ENCODE peak calls at places on chromosomes 2 and 18, in four cellular contexts. Q, J, N and R are unnamed samples.

GRCh38 chr2:236168110-236169067 is at the start of gene GBX2:
- DNase-seq in Q (no peak), J (no peak), N (peak), R (no peak)

GRCh38 chr2:56347881-56348280 is 164.1 kb downstream of the CCDC85A start:
- DNase-seq in Q (no peak), J (no peak), N (no peak), R (no peak)

GRCh38 chr2:237383991-237384671 is 29.8 kb downstream of the COL6A3 start:
- DNase-seq in Q (no peak), J (no peak), N (no peak), R (no peak)

GRCh38 chr2:149915151-149915550 is 327.6 kb upstream of the MMADHC start:
- DNase-seq in Q (no peak), J (no peak), N (no peak), R (no peak)

GRCh38 chr18:21265971-21266673 is 24.1 kb downstream of the GREB1L start:
- DNase-seq in Q (no peak), J (no peak), N (no peak), R (no peak)

GRCh38 chr2:48209214-48209885 is 303.1 kb upstream of the FBXO11 start:
- DNase-seq in Q (no peak), J (no peak), N (no peak), R (no peak)

GRCh38 chr18:33157893-33158292 is 282.6 kb downstream of the CCDC178 start:
- DNase-seq in Q (no peak), J (no peak), N (no peak), R (no peak)

GRCh38 chr2:143402462-143402861 is 273.2 kb downstream of the ARHGAP15 start:
- DNase-seq in Q (no peak), J (no peak), N (no peak), R (no peak)

GRCh38 chr2:8643238-8643995 is 38.4 kb upstream of the ID2 start:
- DNase-seq in Q (no peak), J (no peak), N (no peak), R (no peak)

GRCh38 chr2:53519925-53520629 is 247.5 kb upstream of the CHAC2 start:
- DNase-seq in Q (no peak), J (no peak), N (no peak), R (no peak)

GRCh38 chr2:124778076-124778475 is 753.0 kb downstream of the CNTNAP5 start:
- DNase-seq in Q (no peak), J (no peak), N (no peak), R (no peak)

GRCh38 chr2:174485763-174486613 is 841 bp downstream of the GPR155 start:
- DNase-seq in Q (no peak), J (no peak), N (no peak), R (no peak)

GRCh38 chr2:166895243-166895642 is 7.0 kb downstream of the XIRP2 start:
- DNase-seq in Q (no peak), J (no peak), N (no peak), R (no peak)

GRCh38 chr2:152468832-152469692 is 134.1 kb downstream of the FMNL2 start:
- DNase-seq in Q (peak), J (no peak), N (peak), R (no peak)

GRCh38 chr18:35030234-35030989 is 10.8 kb upstream of the MAPRE2 start:
- DNase-seq in Q (no peak), J (no peak), N (no peak), R (no peak)

GRCh38 chr2:168456526-168457176 is 579 bp downstream of the CERS6 start:
- DNase-seq in Q (no peak), J (peak), N (peak), R (no peak)

GRCh38 chr2:75162897-75163296 is 36.4 kb downstream of the TACR1 start:
- DNase-seq in Q (peak), J (no peak), N (no peak), R (no peak)

GRCh38 chr18:75836516-75836915 is 409.0 kb upstream of the SMIM21 start:
- DNase-seq in Q (no peak), J (no peak), N (no peak), R (no peak)

GRCh38 chr2:53188846-53189245 is 578.8 kb upstream of the CHAC2 start:
- DNase-seq in Q (no peak), J (no peak), N (no peak), R (no peak)

GRCh38 chr2:236600892-236601291 is 31.3 kb downstream of the ACKR3 start:
- DNase-seq in Q (no peak), J (no peak), N (no peak), R (no peak)

GRCh38 chr2:227817940-227818568 is 4.4 kb downstream of the CCL20 start:
- DNase-seq in Q (peak), J (peak), N (no peak), R (peak)

GRCh38 chr2:176562359-176563043 is 293.3 kb downstream of the MTX2 start:
- DNase-seq in Q (no peak), J (no peak), N (no peak), R (no peak)

GRCh38 chr2:148876190-148876588 is 1.2 kb downstream of the KIF5C start:
- DNase-seq in Q (no peak), J (no peak), N (peak), R (peak)

GRCh38 chr18:64692826-64693225 is 543.9 kb upstream of the LINC00305 start:
- DNase-seq in Q (no peak), J (no peak), N (no peak), R (no peak)

DNA sequence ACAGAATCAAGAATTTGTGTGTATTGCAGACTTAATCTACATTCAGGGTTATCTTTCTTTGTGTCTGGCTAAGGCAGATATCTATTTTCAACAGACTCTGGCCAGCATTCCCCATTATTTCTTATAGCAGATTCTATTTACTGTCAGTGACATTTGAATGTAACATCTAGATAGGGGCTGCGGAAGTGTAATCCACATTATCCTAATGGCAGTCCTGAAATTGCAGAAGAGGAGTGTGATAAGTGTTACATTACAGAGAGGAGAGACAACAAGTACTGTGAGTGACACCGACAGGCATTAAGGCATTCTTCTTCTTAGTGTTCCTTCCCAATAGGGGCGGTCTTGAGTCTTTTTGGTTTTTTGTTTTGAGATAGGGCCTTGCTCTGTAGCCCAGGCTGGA is 598.2 kb upstream of the NXPH2 start:
- DNase-seq in Q (no peak), J (no peak), N (no peak), R (no peak)
- H3K4me3 ChIP-seq in Q (no peak), J (no peak), N (no peak), R (no peak)

DNA sequence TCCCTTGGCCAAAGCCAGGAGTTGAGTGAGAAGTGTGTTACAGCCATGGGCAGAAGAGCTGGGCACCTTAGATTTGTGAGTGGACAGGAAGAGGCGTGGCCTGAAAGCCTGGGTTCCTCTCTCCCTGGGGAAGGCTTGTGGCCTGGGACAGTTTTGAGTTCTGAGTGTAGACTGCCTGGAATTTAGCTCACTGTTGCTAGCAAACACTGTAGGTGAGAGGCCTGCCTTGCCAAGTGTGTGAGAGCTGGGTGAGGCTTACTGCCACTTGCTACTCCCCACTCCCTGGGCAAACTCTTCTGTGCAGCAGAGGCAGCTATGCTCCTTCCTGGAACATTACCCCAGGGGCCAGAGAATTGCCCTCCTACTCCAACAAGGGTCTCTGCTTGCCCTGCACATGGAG is 150.0 kb upstream of the GALNT5 start:
- DNase-seq in Q (no peak), J (no peak), N (no peak), R (no peak)
- TF ChIP-seq SUZ12 in Q (no peak), J (no peak), N (no peak), R (no peak)

GRCh38 chr18:48136544-48137353 is 206.3 kb upstream of the SMAD2 start:
- DNase-seq in Q (no peak), J (no peak), N (peak), R (no peak)

GRCh38 chr18:48136051-48136543 is 205.6 kb upstream of the SMAD2 start:
- DNase-seq in Q (no peak), J (no peak), N (no peak), R (no peak)

GRCh38 chr18:48138660-48139426 is 208.4 kb upstream of the SMAD2 start:
- DNase-seq in Q (no peak), J (no peak), N (no peak), R (no peak)

GRCh38 chr18:48138211-48138610 is 207.8 kb upstream of the SMAD2 start:
- DNase-seq in Q (no peak), J (no peak), N (no peak), R (no peak)

DNA sequence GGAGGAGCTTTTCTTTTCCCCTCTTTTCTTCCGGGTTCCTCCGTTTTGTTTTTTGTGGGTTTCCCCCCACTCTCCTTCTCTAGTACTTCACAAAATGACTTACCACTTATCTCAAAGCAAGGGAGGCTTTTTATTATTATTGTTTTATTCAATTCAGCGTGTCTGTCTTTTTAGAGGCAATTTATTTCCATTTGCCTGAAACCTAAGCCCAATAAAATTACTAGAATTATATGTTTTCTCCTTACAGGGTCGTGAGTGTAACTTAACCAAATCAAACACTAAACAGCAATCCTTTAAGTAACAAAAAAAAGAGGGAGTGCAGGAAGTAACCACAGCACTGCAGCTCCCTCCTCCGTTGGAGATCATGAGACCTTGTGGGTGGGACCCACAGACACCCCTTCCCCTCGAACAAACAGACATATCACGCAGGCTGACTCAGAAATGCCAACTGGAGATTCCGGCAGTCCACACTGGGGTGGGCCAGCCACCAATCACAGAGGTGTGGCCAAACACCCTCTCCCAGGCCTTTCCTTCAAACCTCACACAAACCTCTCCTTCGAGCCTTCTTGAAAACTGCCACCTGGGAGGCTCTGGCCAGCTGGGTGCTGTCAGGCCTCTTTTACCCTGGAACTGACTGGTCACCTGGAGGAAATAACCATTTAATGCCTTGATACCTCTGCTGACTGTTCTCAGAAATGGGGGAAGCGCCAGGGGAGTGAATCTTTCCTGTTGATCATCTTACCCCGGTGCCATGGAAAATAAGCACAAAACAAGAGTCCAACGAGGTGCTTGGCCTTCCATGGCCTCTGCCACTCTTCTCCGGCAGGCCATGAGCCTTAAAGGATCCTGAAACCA is 207.1 kb upstream of the SMAD2 start:
- DNase-seq in Q (no peak), J (no peak), N (no peak), R (no peak)
- H3K4me3 ChIP-seq in Q (no peak), J (no peak), N (peak), R (peak)

GRCh38 chr2:98948956-98949739 is 13.1 kb upstream of the CRACDL start:
- DNase-seq in Q (no peak), J (no peak), N (no peak), R (no peak)

GRCh38 chr2:98940102-98940501 is 4.1 kb upstream of the CRACDL start:
- DNase-seq in Q (no peak), J (peak), N (no peak), R (no peak)

GRCh38 chr2:98946875-98947274 is 10.8 kb upstream of the CRACDL start:
- DNase-seq in Q (no peak), J (no peak), N (no peak), R (no peak)

DNA sequence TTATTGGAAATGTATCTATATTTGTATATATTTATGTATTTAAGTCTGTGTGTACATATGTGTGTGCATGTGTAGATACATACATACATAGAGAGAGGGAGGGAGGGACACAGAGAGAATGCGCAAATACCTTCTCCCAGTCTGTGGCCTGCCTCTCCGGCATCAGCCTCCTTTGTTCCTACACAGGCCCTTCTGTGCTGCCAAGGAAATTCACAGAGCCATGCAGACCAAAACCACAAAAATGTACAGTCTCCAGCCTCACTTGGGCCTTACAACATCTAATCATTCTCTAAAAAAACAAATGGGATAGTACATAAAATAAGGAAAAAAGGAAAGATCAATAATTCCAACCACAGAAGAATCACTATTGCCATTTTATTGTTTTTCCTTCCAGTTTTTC is 8.8 kb upstream of the CRACDL start:
- DNase-seq in Q (no peak), J (no peak), N (no peak), R (no peak)
- TF ChIP-seq SUZ12 in Q (no peak), J (no peak), N (no peak), R (no peak)

GRCh38 chr2:674319-674985 is 2.8 kb downstream of the TMEM18 start:
- DNase-seq in Q (no peak), J (no peak), N (no peak), R (no peak)
- H3K4me3 ChIP-seq in Q (no peak), J (no peak), N (no peak), R (no peak)

GRCh38 chr18:55582325-55582724 is 5.7 kb downstream of the TCF4 start:
- DNase-seq in Q (no peak), J (no peak), N (no peak), R (no peak)
- TF ChIP-seq SUZ12 in Q (no peak), J (no peak), N (no peak), R (no peak)

DNA sequence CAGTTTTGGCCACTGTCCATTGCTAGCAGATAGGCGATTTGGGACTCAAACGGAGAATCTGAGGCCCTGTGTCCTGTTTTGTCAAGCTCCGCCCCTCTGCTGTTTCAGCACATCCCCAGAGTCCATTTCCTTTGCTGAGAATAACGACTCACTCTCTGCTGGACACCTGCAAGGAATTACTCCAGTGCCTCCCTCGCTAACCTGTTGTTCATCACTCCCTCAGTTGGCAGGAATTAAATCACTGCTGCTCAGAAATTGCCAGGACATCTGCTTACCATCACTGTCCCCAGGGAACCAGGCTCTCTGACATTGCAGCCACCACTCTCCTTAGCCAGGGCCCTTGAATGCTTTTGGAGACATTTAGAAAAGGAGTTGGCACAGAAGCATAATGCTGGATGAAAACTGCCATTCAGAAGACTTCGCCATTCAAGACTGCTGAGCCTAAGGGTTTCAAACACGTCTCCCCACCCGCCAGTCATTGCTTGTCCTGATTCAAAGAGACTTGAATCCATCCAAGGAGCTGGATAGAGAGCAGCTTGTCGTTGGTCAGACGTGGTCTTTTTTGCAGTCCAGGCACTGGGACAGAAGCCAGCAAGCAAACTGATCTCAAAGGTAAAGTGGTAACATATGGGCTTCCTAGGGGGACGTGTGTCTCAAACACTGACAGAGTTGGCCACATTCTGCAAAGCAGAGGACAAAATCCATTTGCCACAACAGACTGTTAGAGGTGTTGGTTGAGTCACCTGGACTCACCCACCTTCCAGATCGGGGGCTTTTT is 155.3 kb downstream of the UXS1 start:
- DNase-seq in Q (no peak), J (no peak), N (no peak), R (no peak)
- H3K4me3 ChIP-seq in Q (no peak), J (no peak), N (no peak), R (no peak)

DNA sequence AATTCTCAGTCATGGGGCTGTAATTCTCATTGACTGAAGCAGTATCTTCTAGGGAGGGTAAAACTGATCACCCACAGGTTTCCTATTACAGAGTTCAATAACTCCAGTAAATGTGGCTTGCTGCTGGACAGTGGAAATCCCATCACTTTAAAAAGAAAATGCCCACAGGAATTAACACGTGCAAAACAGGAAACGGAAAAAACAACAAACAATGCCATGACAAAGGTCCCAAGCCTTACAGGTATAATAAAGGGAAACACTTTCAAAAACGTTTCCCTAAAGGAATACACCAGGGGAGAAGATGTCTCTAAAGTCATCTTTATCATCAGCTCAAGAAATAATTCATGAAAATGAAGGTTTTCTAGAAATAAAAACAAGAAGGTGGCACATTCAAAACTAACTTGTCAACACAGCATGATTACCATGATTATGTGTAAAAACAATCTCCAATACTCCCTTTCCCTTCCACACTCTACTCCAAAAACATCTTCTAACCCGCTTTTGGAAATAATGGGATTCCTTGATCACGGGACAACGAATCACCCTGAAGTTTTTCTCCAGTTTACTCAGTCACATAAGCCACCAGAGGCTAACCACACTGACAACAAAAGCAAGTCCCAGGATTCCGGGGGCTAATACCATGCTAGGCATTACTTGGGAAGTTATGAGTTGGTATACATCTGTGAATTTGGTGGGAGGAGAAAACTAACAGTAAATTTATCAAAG is 167.9 kb downstream of the TCF4 start:
- DNase-seq in Q (no peak), J (no peak), N (no peak), R (no peak)
- TF ChIP-seq SUZ12 in Q (no peak), J (no peak), N (no peak), R (no peak)

GRCh38 chr2:98824256-98825042 is 93.5 kb upstream of the MGAT4A start:
- DNase-seq in Q (no peak), J (no peak), N (no peak), R (no peak)

GRCh38 chr2:98825043-98825350 is 94.1 kb upstream of the MGAT4A start:
- DNase-seq in Q (no peak), J (no peak), N (no peak), R (no peak)

GRCh38 chr2:98823196-98824166 is 92.5 kb upstream of the MGAT4A start:
- DNase-seq in Q (no peak), J (no peak), N (no peak), R (no peak)

GRCh38 chr2:98821629-98822135 is 90.8 kb upstream of the MGAT4A start:
- DNase-seq in Q (no peak), J (no peak), N (no peak), R (no peak)

GRCh38 chr2:98822301-98823164 is 91.6 kb upstream of the MGAT4A start:
- DNase-seq in Q (no peak), J (no peak), N (peak), R (no peak)
- H3K4me3 ChIP-seq in Q (no peak), J (no peak), N (peak), R (peak)

DNA sequence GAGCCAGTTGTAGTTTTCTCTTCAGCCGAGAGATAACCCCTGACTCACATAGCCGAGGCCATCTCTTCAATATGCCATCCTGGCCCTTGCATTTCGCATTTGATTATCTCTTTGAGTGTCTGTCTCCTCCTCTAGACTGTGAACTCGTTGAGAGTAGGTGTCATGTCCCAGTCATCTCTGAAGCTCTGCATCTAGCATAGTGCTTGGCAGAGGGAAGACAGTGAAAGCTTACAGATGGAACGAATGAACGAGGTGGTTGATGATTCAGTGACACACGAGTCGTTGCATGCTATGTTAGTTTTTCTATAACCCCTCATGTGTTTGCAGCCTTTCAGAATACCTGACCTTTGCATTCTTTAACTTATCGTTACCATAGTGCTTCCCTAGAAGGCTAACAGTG is 59.9 kb upstream of the CYRIA start:
- DNase-seq in Q (no peak), J (no peak), N (no peak), R (no peak)
- TF ChIP-seq SUZ12 in Q (no peak), J (no peak), N (no peak), R (no peak)